ENCODE peak calls at places on chromosomes 12 and 14, in eight cellular contexts. E, V, B, Y, M, P, R and N are unnamed samples.

GRCh38 chr14:45201908-45202307 is 51.1 kb downstream of the MIS18BP1 start:
- DNase-seq in E (peak), P (peak), Y (peak), V (peak), M (no peak), B (no peak), R (no peak), N (peak)

GRCh38 chr12:90836689-90837088 is 118.3 kb downstream of the CCER1 start:
- DNase-seq in M (no peak), P (no peak), E (no peak), B (no peak), V (no peak), Y (no peak), R (no peak), N (no peak)

GRCh38 chr12:54560374-54560858 is 11.0 kb downstream of the PDE1B start:
- DNase-seq in R (no peak), P (no peak), B (peak), Y (peak), V (peak), M (peak), E (peak), N (peak)

GRCh38 chr14:38098074-38098846 is 109.4 kb upstream of the SSTR1 start:
- DNase-seq in B (no peak), E (peak), R (no peak), Y (no peak), V (peak), P (peak), M (no peak), N (peak)

GRCh38 chr12:119115296-119115905 is 63.3 kb upstream of the HSPB8 start:
- DNase-seq in P (peak), R (peak), M (peak), E (peak), V (peak), B (peak), Y (peak), N (peak)

GRCh38 chr14:60722836-60723217 is 1.3 kb downstream of the SIX4 start:
- DNase-seq in Y (no peak), V (peak), B (no peak), E (peak), M (peak), P (no peak), R (no peak), N (peak)

GRCh38 chr12:618626-619025 is 44.6 kb downstream of the NINJ2 start:
- DNase-seq in E (no peak), Y (no peak), M (no peak), R (no peak), P (no peak), V (no peak), B (no peak), N (no peak)

GRCh38 chr14:21096438-21096837 is 2.0 kb downstream of the ZNF219 start:
- DNase-seq in B (no peak), R (no peak), V (no peak), E (no peak), P (no peak), Y (no peak), M (no peak), N (no peak)

GRCh38 chr14:94129758-94130414 is 482 bp upstream of the IFI27L2 start:
- DNase-seq in M (peak), R (no peak), P (peak), E (peak), V (peak), Y (peak), B (peak), N (peak)

GRCh38 chr12:103547929-103548328 is 39.1 kb upstream of the STAB2 start:
- DNase-seq in E (no peak), R (no peak), P (no peak), M (no peak), V (no peak), Y (peak), B (no peak), N (no peak)

GRCh38 chr14:67358914-67359313 is 690 bp downstream of the ATP6V1D start:
- DNase-seq in V (peak), E (no peak), P (peak), M (no peak), Y (peak), R (no peak), B (no peak), N (no peak)

GRCh38 chr12:109609256-109609821 is 35.7 kb downstream of the MVK start:
- DNase-seq in V (no peak), P (no peak), R (no peak), B (no peak), E (no peak), M (no peak), Y (no peak), N (no peak)

GRCh38 chr12:54294152-54294913 is 6.5 kb downstream of the NFE2 start:
- DNase-seq in R (peak), V (peak), B (no peak), Y (peak), M (peak), E (no peak), P (peak), N (no peak)

GRCh38 chr12:118356809-118357326 is 15.8 kb downstream of the TAOK3 start:
- DNase-seq in E (peak), R (no peak), V (peak), M (no peak), Y (no peak), P (peak), B (no peak), N (peak)

GRCh38 chr12:26122681-26123481 is 2.0 kb downstream of the BHLHE41 start:
- DNase-seq in P (peak), E (peak), V (peak), M (no peak), B (no peak), R (peak), Y (peak), N (peak)

GRCh38 chr14:96140964-96141363 is 63.7 kb upstream of the BDKRB2 start:
- DNase-seq in Y (no peak), M (no peak), R (no peak), E (no peak), B (no peak), V (no peak), P (no peak), N (no peak)

GRCh38 chr12:114395755-114396152 is 10.2 kb downstream of the TBX5 start:
- DNase-seq in E (no peak), Y (no peak), B (no peak), R (no peak), V (peak), M (no peak), P (no peak), N (peak)

GRCh38 chr14:93184391-93185332 is at the start of the genes LYSET and MOAP1:
- DNase-seq in B (no peak), M (peak), V (peak), P (peak), Y (peak), E (peak), R (peak), N (peak)

GRCh38 chr12:66132408-66132807 is 1.9 kb upstream of the LLPH start:
- DNase-seq in R (peak), V (peak), Y (no peak), B (peak), E (peak), P (peak), M (no peak), N (peak)

GRCh38 chr12:48793696-48794095 is 4.8 kb upstream of the ADCY6 start:
- DNase-seq in B (no peak), V (no peak), E (no peak), M (no peak), R (no peak), P (no peak), Y (no peak), N (no peak)

GRCh38 chr14:58078068-58078467 is 73.9 kb downstream of the ARMH4 start:
- DNase-seq in R (no peak), E (peak), B (no peak), P (peak), V (peak), Y (no peak), M (no peak), N (peak)

GRCh38 chr12:42961395-42961794 is 371.8 kb upstream of the PRICKLE1 start:
- DNase-seq in V (peak), P (peak), E (peak), R (peak), M (no peak), Y (no peak), B (peak), N (no peak)

GRCh38 chr14:102786758-102787157 is 9.5 kb downstream of the TRAF3 start:
- DNase-seq in Y (no peak), V (peak), M (no peak), R (no peak), P (peak), B (no peak), E (no peak), N (peak)

GRCh38 chr14:94110552-94111181 is at the start of gene IFI27:
- DNase-seq in M (peak), V (peak), Y (no peak), E (peak), R (peak), B (no peak), P (peak), N (peak)

GRCh38 chr14:34129927-34130552 is 179.2 kb upstream of the EGLN3 start:
- DNase-seq in M (no peak), B (no peak), R (no peak), Y (no peak), P (no peak), E (no peak), V (no peak), N (no peak)

GRCh38 chr14:104865069-104865630 is at the start of gene CEP170B:
- DNase-seq in V (peak), E (no peak), R (peak), B (no peak), P (peak), Y (peak), M (peak), N (peak)

GRCh38 chr12:6294533-6295186 is 15.8 kb upstream of the PLEKHG6 start:
- DNase-seq in E (no peak), R (no peak), V (peak), B (no peak), M (no peak), Y (no peak), P (no peak), N (no peak)

GRCh38 chr14:36069535-36069900 is 107.0 kb downstream of the PTCSC3 start:
- DNase-seq in B (peak), Y (peak), E (peak), P (peak), M (peak), R (peak), V (peak), N (peak)

GRCh38 chr12:99287136-99287535 is 360.4 kb upstream of the GARIN6 start:
- DNase-seq in P (no peak), V (no peak), R (no peak), Y (peak), E (no peak), B (no peak), M (no peak), N (no peak)

GRCh38 chr14:78178971-78179370 is 8.8 kb downstream of the NRXN3 start:
- DNase-seq in M (no peak), V (no peak), Y (no peak), B (no peak), R (no peak), P (no peak), E (no peak), N (no peak)

GRCh38 chr12:116880817-116881324 is 370 bp downstream of the HRK start:
- DNase-seq in P (peak), E (peak), V (peak), M (peak), R (peak), B (no peak), Y (peak), N (peak)

GRCh38 chr12:116878567-116879508 is 2.4 kb downstream of the HRK start:
- DNase-seq in M (no peak), P (peak), V (peak), B (no peak), R (peak), Y (peak), E (no peak), N (no peak)

GRCh38 chr12:116881325-116881866 is at the start of gene HRK:
- DNase-seq in B (no peak), V (no peak), M (peak), R (no peak), Y (no peak), E (no peak), P (no peak), N (no peak)

GRCh38 chr12:116880213-116880816 is 926 bp downstream of the HRK start:
- DNase-seq in R (no peak), M (no peak), P (no peak), B (no peak), Y (peak), V (peak), E (no peak), N (peak)

DNA sequence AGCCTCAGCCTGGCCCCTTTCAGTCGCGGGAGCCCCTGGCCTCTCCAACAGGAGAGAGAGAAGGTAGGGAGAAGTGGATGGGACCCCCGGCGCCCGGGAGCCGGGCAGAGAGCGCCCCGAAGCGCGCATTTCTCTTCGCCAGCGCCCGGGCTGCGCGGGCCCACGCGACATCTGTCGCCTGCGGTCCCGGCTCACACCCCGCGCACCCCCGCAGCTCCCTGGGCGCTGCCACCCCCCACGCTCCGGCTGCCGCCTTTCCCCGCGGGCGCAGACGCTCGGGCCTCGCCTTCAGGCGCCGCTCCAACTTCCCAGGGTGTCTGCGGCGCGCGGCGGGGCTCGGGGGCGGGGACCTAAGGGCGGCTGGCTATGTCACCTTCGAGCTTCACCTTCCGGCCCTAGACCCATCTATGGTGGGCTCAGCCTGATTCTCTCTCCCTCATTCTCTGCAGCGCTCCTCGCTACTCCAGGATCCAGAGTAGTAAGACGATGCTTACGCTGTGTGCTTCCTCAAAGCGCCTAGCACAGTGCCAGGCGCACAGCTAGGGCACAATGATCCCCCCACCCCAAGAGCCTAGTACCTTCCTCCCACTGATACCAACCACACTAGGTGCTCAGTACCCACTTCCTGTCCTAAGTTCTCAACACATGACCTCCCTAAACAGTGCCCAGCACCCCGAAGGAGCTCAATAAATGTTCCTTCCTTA is 1.6 kb downstream of the HRK start:
- DNase-seq in Y (peak), B (no peak), V (peak), E (no peak), M (no peak), P (no peak), R (no peak), N (no peak)
- TF ChIP-seq EZH2 in Y (peak), B (no peak), V (peak), E (peak), M (no peak), P (peak), R (no peak), N (no peak)

GRCh38 chr14:72611506-72611905 is 282.4 kb downstream of the DPF3 start:
- DNase-seq in V (no peak), Y (no peak), E (no peak), R (no peak), B (no peak), P (no peak), M (no peak), N (no peak)
- H3K4me3 ChIP-seq in V (no peak), Y (no peak), E (no peak), R (no peak), B (no peak), P (no peak), M (no peak), N (no peak)

GRCh38 chr12:64825143-64826011 is 930 bp downstream of the TBC1D30 start:
- DNase-seq in R (no peak), M (no peak), P (no peak), B (no peak), V (no peak), E (no peak), Y (peak), N (no peak)

GRCh38 chr12:64824130-64824499 is 332 bp upstream of the TBC1D30 start:
- DNase-seq in Y (no peak), E (no peak), P (no peak), V (no peak), R (no peak), B (no peak), M (no peak), N (no peak)

GRCh38 chr12:64821116-64821630 is 3.3 kb upstream of the TBC1D30 start:
- DNase-seq in Y (no peak), V (no peak), E (no peak), B (no peak), P (no peak), M (no peak), R (no peak), N (no peak)

GRCh38 chr12:64826234-64826633 is 1.8 kb downstream of the TBC1D30 start:
- DNase-seq in P (no peak), E (peak), R (no peak), M (peak), Y (peak), V (peak), B (no peak), N (peak)

GRCh38 chr12:64824500-64825142 is at the start of gene TBC1D30:
- DNase-seq in M (peak), P (peak), R (peak), B (no peak), Y (peak), E (peak), V (peak), N (no peak)
- TF ChIP-seq EZH2 in M (no peak), P (no peak), R (no peak), B (no peak), Y (peak), E (peak), V (no peak), N (peak)

DNA sequence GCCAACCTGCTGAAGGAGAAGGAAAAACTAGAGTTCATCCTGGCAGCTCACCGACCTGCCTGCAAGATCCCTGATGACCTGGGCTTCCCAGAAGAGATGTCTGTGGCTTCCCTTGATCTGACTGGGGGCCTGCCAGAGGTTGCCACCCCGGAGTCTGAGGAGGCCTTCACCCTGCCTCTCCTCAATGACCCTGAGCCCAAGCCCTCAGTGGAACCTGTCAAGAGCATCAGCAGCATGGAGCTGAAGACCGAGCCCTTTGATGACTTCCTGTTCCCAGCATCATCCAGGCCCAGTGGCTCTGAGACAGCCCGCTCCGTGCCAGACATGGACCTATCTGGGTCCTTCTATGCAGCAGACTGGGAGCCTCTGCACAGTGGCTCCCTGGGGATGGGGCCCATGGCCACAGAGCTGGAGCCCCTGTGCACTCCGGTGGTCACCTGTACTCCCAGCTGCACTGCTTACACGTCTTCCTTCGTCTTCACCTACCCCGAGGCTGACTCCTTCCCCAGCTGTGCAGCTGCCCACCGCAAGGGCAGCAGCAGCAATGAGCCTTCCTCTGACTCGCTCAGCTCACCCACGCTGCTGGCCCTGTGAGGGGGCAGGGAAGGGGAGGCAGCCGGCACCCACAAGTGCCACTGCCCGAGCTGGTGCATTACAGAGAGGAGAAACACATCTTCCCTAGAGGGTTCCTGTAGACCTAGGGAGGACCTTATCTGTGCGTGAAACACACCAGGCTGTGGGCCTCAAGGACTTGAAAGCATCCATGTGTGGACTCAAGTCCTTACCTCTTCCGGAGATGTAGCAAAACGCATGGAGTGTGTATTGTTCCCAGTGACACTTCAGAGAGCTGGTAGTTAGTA is 2.4 kb downstream of the FOS start:
- DNase-seq in B (no peak), V (peak), P (no peak), E (no peak), R (no peak), Y (no peak), M (no peak), N (peak)
- H3K4me3 ChIP-seq in B (no peak), V (peak), P (no peak), E (peak), R (peak), Y (no peak), M (no peak), N (no peak)

GRCh38 chr12:45128637-45129036 is 77.7 kb upstream of the DBX2 start:
- DNase-seq in R (no peak), V (no peak), Y (no peak), M (no peak), E (no peak), B (no peak), P (no peak), N (no peak)

GRCh38 chr12:45124485-45125155 is 73.7 kb upstream of the DBX2 start:
- DNase-seq in P (no peak), M (no peak), V (no peak), R (no peak), B (no peak), Y (peak), E (no peak), N (no peak)

GRCh38 chr12:45121224-45121623 is 70.3 kb upstream of the DBX2 start:
- DNase-seq in M (no peak), E (no peak), V (no peak), Y (no peak), R (no peak), P (peak), B (no peak), N (no peak)

GRCh38 chr12:45122776-45123380 is 72.0 kb upstream of the DBX2 start:
- DNase-seq in V (peak), E (peak), M (no peak), P (peak), R (no peak), Y (peak), B (peak), N (peak)

DNA sequence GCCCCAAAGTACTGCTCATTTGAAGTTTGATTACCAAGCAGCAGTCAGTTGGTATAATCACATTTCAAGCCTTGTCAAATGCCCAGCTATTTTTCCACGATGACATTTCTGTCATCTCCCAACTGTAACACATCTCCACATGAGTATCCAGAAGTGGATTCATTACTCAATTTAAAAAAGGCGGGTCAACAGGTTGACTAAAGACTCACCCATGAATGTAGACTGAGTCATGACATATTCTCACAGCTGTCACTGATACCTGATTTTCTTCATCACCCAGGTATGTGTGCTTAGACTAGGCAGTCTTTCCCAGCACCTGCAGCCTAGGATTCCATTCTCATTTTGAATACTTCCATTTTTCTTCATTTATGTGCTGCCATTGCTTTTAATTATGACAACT is 75.1 kb upstream of the DBX2 start:
- DNase-seq in V (no peak), B (no peak), M (no peak), R (no peak), Y (no peak), P (peak), E (no peak), N (no peak)
- TF ChIP-seq EZH2 in V (no peak), B (no peak), M (no peak), R (no peak), Y (no peak), P (no peak), E (no peak), N (no peak)

GRCh38 chr14:79281244-79282199 is 929.8 kb downstream of the DIO2 start:
- DNase-seq in V (no peak), Y (peak), P (no peak), M (no peak), R (no peak), B (no peak), E (no peak), N (no peak)
- H3K4me3 ChIP-seq in V (no peak), Y (peak), P (peak), M (no peak), R (no peak), B (no peak), E (peak), N (no peak)